ENCODE peak calls at places on chromosomes 4 and X, in four cellular contexts. T is CD8-positive, alpha-beta memory T cell; X is A549; Y is left ventricle myocardium inferior. I is an unnamed sample.
A peak's percentile ranks its signal among the peaks of the same experiment; 100 is the strongest.

GRCh38 chrX:150371877-150372276 is 8.8 kb downstream of the MAMLD1 start:
- DNase-seq in T (no peak), X (no peak), Y (no peak), I (no peak)

GRCh38 chr4:2402053-2402452 is 16.4 kb downstream of the ZFYVE28 start:
- DNase-seq in T (no peak), X (peak; percentile 22), Y (peak; percentile 73), I (no peak)

GRCh38 chr4:173835863-173836262 is 305.8 kb upstream of the HAND2 start:
- DNase-seq in T (no peak), X (no peak), Y (peak; percentile 16), I (no peak)

GRCh38 chr4:17721496-17722360 is 59.7 kb downstream of the FAM184B start:
- DNase-seq in T (no peak), X (no peak), Y (no peak), I (no peak)

GRCh38 chr4:24312261-24312913 is 272.0 kb downstream of the DHX15 start:
- DNase-seq in T (no peak), X (no peak), Y (no peak), I (no peak)

GRCh38 chrX:40087574-40088298 is 10.0 kb downstream of the BCOR start:
- DNase-seq in T (no peak), X (no peak), Y (no peak), I (no peak)

GRCh38 chrX:104315555-104315954 is 60.8 kb upstream of the ESX1 start:
- DNase-seq in T (no peak), X (peak; percentile 20), Y (no peak), I (no peak)

GRCh38 chr4:149045731-149046130 is 603.5 kb upstream of the NR3C2 start:
- DNase-seq in T (no peak), X (no peak), Y (no peak), I (no peak)

GRCh38 chr4:170134821-170135220 is 45.1 kb upstream of the AADAT start:
- DNase-seq in T (no peak), X (no peak), Y (no peak), I (no peak)

GRCh38 chrX:110167952-110168451 is 149.9 kb downstream of the AMMECR1 start:
- DNase-seq in T (peak; percentile 27), X (peak; percentile 32), Y (no peak), I (no peak)

GRCh38 chr4:163048447-163048846 is 118.2 kb downstream of the NAF1 start:
- DNase-seq in T (no peak), X (peak; percentile 36), Y (no peak), I (no peak)

GRCh38 chr4:1195109-1195671 is 22.8 kb upstream of the SPON2 start:
- DNase-seq in T (no peak), X (no peak), Y (no peak), I (no peak)

GRCh38 chr4:75733369-75733768 is 9.0 kb downstream of the USO1 start:
- DNase-seq in T (no peak), X (no peak), Y (no peak), I (no peak)

GRCh38 chr4:32987111-32987510 is 2266.9 kb downstream of the PCDH7 start:
- DNase-seq in T (no peak), X (no peak), Y (no peak), I (no peak)

GRCh38 chr4:88283661-88284377 is 542 bp downstream of the PPM1K start:
- DNase-seq in T (peak; percentile 84), X (peak; percentile 33), Y (peak; percentile 53), I (peak; percentile 29)

GRCh38 chr4:59381591-59381990 is 1818.5 kb upstream of the ADGRL3 start:
- DNase-seq in T (no peak), X (no peak), Y (no peak), I (no peak)

GRCh38 chrX:109281478-109282275 is 200.2 kb downstream of the GUCY2F start:
- DNase-seq in T (no peak), X (no peak), Y (no peak), I (no peak)

GRCh38 chrX:24023972-24024664 is 2.9 kb downstream of the KLHL15 start:
- DNase-seq in T (peak; percentile 2), X (no peak), Y (no peak), I (no peak)

GRCh38 chr4:54746228-54746627 is 88.5 kb downstream of the KIT start:
- DNase-seq in T (no peak), X (no peak), Y (no peak), I (no peak)

GRCh38 chr4:151991001-151991883 is 230.4 kb upstream of the GATB start:
- DNase-seq in T (peak; percentile 42), X (no peak), Y (no peak), I (no peak)

GRCh38 chr4:38119663-38120374 is 159.6 kb downstream of the PTTG2 start:
- DNase-seq in T (no peak), X (peak; percentile 5), Y (no peak), I (no peak)

GRCh38 chr4:121900132-121900983 is 30.1 kb upstream of the BBS7 start:
- DNase-seq in T (peak; percentile 42), X (peak; percentile 51), Y (no peak), I (peak; percentile 8)

GRCh38 chrX:13223868-13224555 is 95.8 kb downstream of the ATXN3L start:
- DNase-seq in T (no peak), X (peak; percentile 85), Y (no peak), I (no peak)

GRCh38 chrX:121733514-121733913 is 686.1 kb downstream of the GLUD2 start:
- DNase-seq in T (no peak), X (no peak), Y (no peak), I (no peak)

GRCh38 chrX:149540133-149540620 is 635 bp upstream of the EOLA1 start:
- DNase-seq in T (peak; percentile 82), X (peak; percentile 91), Y (peak; percentile 93), I (peak; percentile 60)

GRCh38 chrX:150664290-150664689 is 28.9 kb upstream of the MTMR1 start:
- DNase-seq in T (no peak), X (no peak), Y (peak; percentile 38), I (no peak)

GRCh38 chrX:103253608-103254007 is 1.3 kb downstream of the TCEAL8 start:
- DNase-seq in T (no peak), X (no peak), Y (no peak), I (no peak)

GRCh38 chr4:77190053-77190452 is 33.0 kb downstream of the CCNG2 start:
- DNase-seq in T (no peak), X (no peak), Y (no peak), I (no peak)

GRCh38 chrX:147403075-147403474 is 508.6 kb upstream of the FMR1 start:
- DNase-seq in T (no peak), X (no peak), Y (no peak), I (no peak)

GRCh38 chr4:150078041-150078995 is at the start of gene DCLK2:
- DNase-seq in T (no peak), X (peak; percentile 75), Y (peak; percentile 88), I (no peak)

GRCh38 chr4:102569200-102569599 is 68.0 kb downstream of the NFKB1 start:
- DNase-seq in T (no peak), X (no peak), Y (no peak), I (no peak)

GRCh38 chrX:19886888-19887531 is 390 bp downstream of the SH3KBP1 start:
- DNase-seq in T (peak; percentile 17), X (peak; percentile 9), Y (peak; percentile 28), I (no peak)

GRCh38 chr4:108620101-108620932 is at the start of gene RPL34:
- DNase-seq in T (peak; percentile 95), X (peak; percentile 96), Y (peak; percentile 95), I (peak; percentile 99)

GRCh38 chr4:108622022-108622421 is 1.6 kb downstream of the RPL34 start:
- DNase-seq in T (no peak), X (no peak), Y (no peak), I (no peak)

GRCh38 chr4:108624263-108625056 is 4.1 kb downstream of the RPL34 start:
- DNase-seq in T (no peak), X (no peak), Y (no peak), I (no peak)

GRCh38 chr4:108620933-108621905 is 843 bp downstream of the RPL34 start:
- DNase-seq in T (no peak), X (no peak), Y (no peak), I (no peak)

DNA sequence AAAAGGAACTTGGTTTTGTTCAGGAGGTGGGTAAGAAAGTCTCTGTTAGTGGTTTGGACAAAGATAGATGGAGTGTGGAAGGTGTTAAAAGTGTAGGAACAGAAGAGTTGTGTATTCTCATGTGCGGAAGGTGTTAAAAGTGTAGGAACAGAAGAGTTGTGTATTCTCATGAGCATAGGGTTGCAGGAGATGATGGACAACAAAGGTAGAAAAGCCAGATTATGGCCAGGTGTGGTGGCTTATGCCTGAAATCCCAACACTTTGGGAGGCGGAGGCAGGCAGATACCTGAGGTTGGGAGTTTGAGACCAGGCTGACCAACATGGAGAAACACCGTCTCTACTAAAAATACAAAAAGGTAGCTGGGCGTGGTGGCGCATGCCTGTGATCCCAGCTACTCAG is 2.5 kb downstream of the RPL34 start:
- DNase-seq in T (no peak), X (no peak), Y (no peak), I (no peak)
- H3K4me3 ChIP-seq in T (no peak overlapping the region), X (peak overlapping the region; percentile 80), Y (no peak overlapping the region), I (peak overlapping the region; percentile 0)

DNA sequence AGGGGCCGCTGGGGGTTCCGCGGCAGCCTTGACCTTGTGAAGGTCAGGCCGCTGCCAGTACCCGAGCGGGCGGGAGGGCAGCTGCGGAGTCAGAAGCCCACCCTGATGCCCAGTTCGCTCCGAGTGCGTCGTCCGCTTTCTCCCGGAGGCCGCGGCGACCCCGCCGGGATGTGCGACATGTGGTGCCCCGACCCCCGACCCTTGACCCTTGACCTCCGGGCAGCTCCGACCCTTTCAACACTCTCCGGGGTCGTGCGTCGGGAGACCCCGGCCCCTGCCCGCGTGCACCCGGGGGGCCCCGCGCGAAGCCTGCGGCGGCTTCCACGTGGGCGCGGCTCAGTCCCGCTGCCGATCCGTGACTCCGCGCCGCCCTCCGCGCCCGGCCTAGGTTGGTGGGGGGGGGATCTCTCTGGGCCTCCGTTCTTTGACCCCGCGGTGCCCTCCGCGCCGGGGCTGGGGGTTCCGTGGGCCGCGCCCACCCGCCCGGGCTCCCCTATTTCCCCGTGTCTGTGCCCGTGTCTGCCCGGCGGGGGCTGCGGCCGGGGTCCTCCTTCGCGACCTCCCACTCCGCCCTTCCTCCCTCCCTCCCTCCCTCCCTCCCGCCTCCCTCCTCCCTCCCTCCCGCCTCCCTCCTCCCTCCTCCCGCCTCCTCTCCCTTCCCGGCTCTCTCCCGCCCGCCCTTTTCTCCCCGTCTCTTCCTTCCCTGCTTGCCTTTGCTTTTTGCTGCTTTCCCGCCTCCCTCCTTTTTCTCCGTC is 640 bp upstream of the SLC25A6 start:
- DNase-seq in T (no peak), X (peak; percentile 83), Y (peak; percentile 69), I (no peak)
- H3K4me3 ChIP-seq in T (peak overlapping the region; percentile 99), X (peak overlapping the region; percentile 96), Y (peak overlapping the region; percentile 100), I (peak overlapping the region; percentile 90)

GRCh38 chr4:41542526-41543270 is 4.7 kb downstream of the LIMCH1 start:
- DNase-seq in T (no peak), X (no peak), Y (no peak), I (no peak)
- H3K4me3 ChIP-seq in T (no peak overlapping the region), X (no peak overlapping the region), Y (no peak overlapping the region), I (no peak overlapping the region)

GRCh38 chrX:73943572-73943899 is 360.4 kb upstream of the ZCCHC13 start:
- DNase-seq in T (no peak), X (no peak), Y (no peak), I (no peak)
- H3K4me3 ChIP-seq in T (peak overlapping the region; percentile 96), X (peak overlapping the region; percentile 77), Y (peak overlapping the region; percentile 77), I (peak overlapping the region; percentile 81)

DNA sequence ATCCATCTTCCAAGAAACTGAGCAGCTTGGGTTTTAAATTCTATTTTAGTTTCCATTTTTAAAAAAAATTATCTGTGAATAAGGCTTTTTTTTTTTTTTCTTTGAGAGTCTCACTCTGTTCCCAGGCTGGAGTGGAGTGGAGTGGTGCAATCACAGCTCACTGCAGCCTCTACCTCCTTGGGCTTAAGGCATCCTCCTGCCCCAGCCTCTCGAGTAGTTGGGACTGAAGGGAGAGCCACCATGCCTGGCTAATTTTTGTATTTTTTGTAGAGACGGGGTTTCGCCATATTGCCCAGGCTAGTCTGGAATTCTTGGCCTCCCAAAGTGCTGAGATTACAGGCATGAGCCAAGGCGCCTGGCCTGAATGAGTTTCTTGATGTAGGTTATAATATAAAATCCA is 1.4 kb downstream of the ENOPH1 start:
- DNase-seq in T (no peak), X (no peak), Y (no peak), I (no peak)
- H3K4me3 ChIP-seq in T (peak overlapping the region; percentile 97), X (peak overlapping the region; percentile 90), Y (peak overlapping the region; percentile 94), I (peak overlapping the region; percentile 99)

I was measured in GM12864.